ENCODE peak calls at places on chromosome 22, in six cellular contexts. K, Z, F, M, Q and Y are unnamed samples.

GRCh38 chr22:24421428-24421931 is 5.9 kb upstream of the ADORA2A start:
- DNase-seq in K (no peak), Z (no peak), F (peak), M (no peak), Q (no peak), Y (no peak)

GRCh38 chr22:36586250-36586649 is 57.3 kb upstream of the EIF3D start:
- DNase-seq in K (no peak), Z (no peak), F (no peak), M (no peak), Q (no peak), Y (no peak)

GRCh38 chr22:27387561-27387960 is 414.0 kb downstream of the MN1 start:
- DNase-seq in K (no peak), Z (no peak), F (no peak), M (no peak), Q (no peak), Y (peak)

GRCh38 chr22:37684803-37685615 is 1.1 kb upstream of the NOL12 start:
- DNase-seq in K (no peak), Z (no peak), F (no peak), M (no peak), Q (no peak), Y (peak)

GRCh38 chr22:36362819-36363377 is 24.9 kb downstream of the MYH9 start:
- DNase-seq in K (no peak), Z (no peak), F (peak), M (no peak), Q (no peak), Y (peak)

GRCh38 chr22:27885977-27886842 is 32.8 kb downstream of the PITPNB start:
- DNase-seq in K (peak), Z (no peak), F (peak), M (peak), Q (no peak), Y (peak)

GRCh38 chr22:32830473-32830872 is 29.0 kb downstream of the TIMP3 start:
- DNase-seq in K (no peak), Z (no peak), F (no peak), M (no peak), Q (peak), Y (no peak)

GRCh38 chr22:36027579-36027959 is 1.1 kb downstream of the RBFOX2 start:
- DNase-seq in K (peak), Z (no peak), F (peak), M (peak), Q (no peak), Y (no peak)

GRCh38 chr22:35467788-35468187 is 67.8 kb downstream of the MCM5 start:
- DNase-seq in K (peak), Z (peak), F (no peak), M (peak), Q (peak), Y (no peak)

GRCh38 chr22:37018815-37019308 is 385 bp downstream of the TST start:
- DNase-seq in K (peak), Z (peak), F (peak), M (peak), Q (peak), Y (peak)

GRCh38 chr22:17951315-17951714 is 73.0 kb downstream of the MICAL3 start:
- DNase-seq in K (no peak), Z (no peak), F (no peak), M (no peak), Q (no peak), Y (no peak)

GRCh38 chr22:44340271-44341239 is 27.8 kb upstream of the SHISAL1 start:
- DNase-seq in K (no peak), Z (no peak), F (no peak), M (no peak), Q (no peak), Y (no peak)

GRCh38 chr22:21855715-21856114 is 11.7 kb downstream of the MAPK1 start:
- DNase-seq in K (no peak), Z (no peak), F (no peak), M (no peak), Q (no peak), Y (no peak)

GRCh38 chr22:37525746-37526350 is 6.6 kb upstream of the CARD10 start:
- DNase-seq in K (no peak), Z (no peak), F (peak), M (no peak), Q (no peak), Y (no peak)

GRCh38 chr22:36775589-36775965 is 342 bp downstream of the IFT27 start:
- DNase-seq in K (peak), Z (no peak), F (peak), M (peak), Q (peak), Y (no peak)

GRCh38 chr22:39621826-39622225 is 51.3 kb downstream of the CACNA1I start:
- DNase-seq in K (no peak), Z (no peak), F (peak), M (no peak), Q (no peak), Y (no peak)

GRCh38 chr22:35615156-35615555 is 2.0 kb downstream of the MB start:
- DNase-seq in K (no peak), Z (no peak), F (no peak), M (no peak), Q (no peak), Y (no peak)

DNA sequence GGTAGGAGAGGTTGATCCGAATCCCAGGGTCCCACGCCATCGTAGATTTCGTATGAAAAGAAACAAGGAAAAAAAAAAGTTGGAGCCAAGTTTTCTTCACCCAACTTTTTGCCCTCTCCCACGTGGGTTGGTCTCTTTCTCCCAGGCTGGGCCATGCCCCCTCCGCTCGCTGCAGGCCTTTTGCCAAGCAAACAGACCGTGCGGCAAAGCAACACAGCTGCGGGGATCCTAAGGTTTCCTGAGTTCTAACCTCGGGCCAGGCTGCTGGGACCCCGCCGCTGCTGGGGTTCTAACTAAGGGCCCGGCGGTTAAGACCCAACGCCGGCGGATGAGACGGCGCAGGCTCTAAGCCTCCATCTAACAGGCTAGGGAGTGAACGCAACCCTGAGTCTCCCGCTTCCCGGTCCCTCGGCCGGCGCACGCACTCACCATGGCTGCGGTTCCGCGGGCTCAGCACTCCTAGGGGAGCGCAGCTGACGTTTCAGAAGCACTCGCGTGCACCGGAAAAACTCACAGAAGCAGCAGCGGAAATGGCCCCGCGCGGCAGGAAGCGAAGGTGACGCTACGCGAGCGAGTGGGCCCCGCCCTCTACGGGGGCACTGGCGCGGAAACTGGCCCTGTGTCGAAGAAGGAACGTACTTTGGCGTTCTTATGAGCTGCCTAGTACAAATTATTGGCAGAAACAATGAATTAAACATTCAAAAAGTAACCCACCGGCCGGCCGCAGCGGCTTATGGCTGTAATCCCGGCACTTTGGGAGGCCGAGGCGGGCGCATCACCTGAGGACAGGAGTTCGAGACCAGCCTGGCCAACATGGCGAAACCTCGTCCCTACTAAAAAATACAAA is at the start of gene SNU13:
- DNase-seq in K (peak), Z (peak), F (peak), M (peak), Q (peak), Y (peak)
- TF ChIP-seq CTCF in K (no peak), Z (peak), F (no peak), M (no peak), Q (peak), Y (peak)

DNA sequence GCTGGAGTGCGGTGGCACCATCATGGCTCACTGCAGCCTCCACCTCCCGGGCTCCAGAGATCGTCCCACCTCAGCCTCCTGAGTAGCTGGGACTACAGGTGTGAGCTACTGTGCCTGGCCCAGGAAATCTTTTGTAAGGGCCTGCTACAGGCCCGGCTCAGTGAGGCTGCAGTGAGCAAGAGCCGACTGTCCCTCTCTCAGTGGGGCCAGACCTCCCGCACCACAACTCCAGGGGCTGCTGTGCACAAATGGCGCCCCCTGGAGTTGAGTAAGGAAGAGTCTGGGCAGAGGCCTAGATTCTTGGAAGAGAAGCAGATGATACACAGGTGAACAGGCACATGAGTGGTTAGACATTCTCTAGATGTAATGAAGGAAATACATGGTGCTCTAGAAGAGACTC is 7.0 kb downstream of the SERHL2 start:
- DNase-seq in K (peak), Z (no peak), F (no peak), M (no peak), Q (no peak), Y (peak)
- TF ChIP-seq CTCF in K (peak), Z (peak), F (peak), M (peak), Q (peak), Y (peak)

GRCh38 chr22:29992341-29993275 is 87.7 kb upstream of the HORMAD2 start:
- DNase-seq in K (no peak), Z (no peak), F (peak), M (peak), Q (no peak), Y (peak)

GRCh38 chr22:29987143-29987542 is 93.1 kb upstream of the HORMAD2 start:
- DNase-seq in K (no peak), Z (no peak), F (no peak), M (no peak), Q (no peak), Y (no peak)

GRCh38 chr22:29989446-29989845 is 90.8 kb upstream of the HORMAD2 start:
- DNase-seq in K (no peak), Z (no peak), F (no peak), M (no peak), Q (no peak), Y (no peak)

GRCh38 chr22:29985912-29986311 is 94.4 kb upstream of the HORMAD2 start:
- DNase-seq in K (no peak), Z (no peak), F (no peak), M (no peak), Q (no peak), Y (no peak)

GRCh38 chr22:29988719-29989118 is 91.5 kb upstream of the HORMAD2 start:
- DNase-seq in K (peak), Z (no peak), F (no peak), M (no peak), Q (no peak), Y (no peak)
- TF ChIP-seq CTCF in K (no peak), Z (no peak), F (no peak), M (no peak), Q (no peak), Y (no peak)

GRCh38 chr22:47587361-47587760 is 824.9 kb downstream of the TBC1D22A start:
- DNase-seq in K (no peak), Z (peak), F (no peak), M (no peak), Q (no peak), Y (no peak)

GRCh38 chr22:47582067-47582466 is 819.6 kb downstream of the TBC1D22A start:
- DNase-seq in K (no peak), Z (no peak), F (no peak), M (no peak), Q (no peak), Y (no peak)

GRCh38 chr22:47586038-47586437 is 823.6 kb downstream of the TBC1D22A start:
- DNase-seq in K (no peak), Z (no peak), F (peak), M (no peak), Q (no peak), Y (peak)

GRCh38 chr22:47586946-47587345 is 824.5 kb downstream of the TBC1D22A start:
- DNase-seq in K (no peak), Z (peak), F (no peak), M (no peak), Q (no peak), Y (no peak)

GRCh38 chr22:47583959-47584562 is 821.6 kb downstream of the TBC1D22A start:
- DNase-seq in K (no peak), Z (no peak), F (no peak), M (no peak), Q (no peak), Y (no peak)
- TF ChIP-seq CTCF in K (no peak), Z (no peak), F (no peak), M (no peak), Q (no peak), Y (no peak)